ENCODE peak calls at places on chromosomes 6 and 20, in ten cellular contexts. T is PC-3, H is cardiac septum, W is DMS153, S is SHP77 treated with DMSO at 0.1 percent for 48 hours, U is NCI-H774, M is GM03348, F is mucosa of gallbladder, Q is hippocampal formation, V is pons. N is an unnamed sample.
A peak's percentile ranks its signal among the peaks of the same experiment; 100 is the strongest.

GRCh38 chr6:135451617-135452190 is 45.8 kb downstream of the AHI1 start:
- DNase-seq in T (peak; percentile 68), H (no peak), W (no peak), S (peak; percentile 1), U (peak; percentile 48), M (peak; percentile 34), F (no peak), Q (no peak), V (peak; percentile 50), N (peak; percentile 12)

GRCh38 chr6:56714982-56715456 is 72.3 kb upstream of the DST start:
- DNase-seq in T (peak; percentile 94), H (no peak), W (peak; percentile 22), S (no peak), U (no peak), M (peak; percentile 40), F (no peak), Q (no peak), V (no peak), N (no peak)

GRCh38 chr6:97443408-97444080 is 160.5 kb upstream of the MMS22L start:
- DNase-seq in T (no peak), H (no peak), W (no peak), S (no peak), U (no peak), M (no peak), F (no peak), Q (no peak), V (no peak), N (peak; percentile 32)

GRCh38 chr6:795046-795445 is 102.1 kb upstream of the EXOC2 start:
- DNase-seq in T (no peak), H (no peak), W (no peak), S (no peak), U (no peak), M (no peak), F (no peak), Q (no peak), V (no peak), N (no peak)

GRCh38 chr6:109318328-109318876 is 63.9 kb downstream of the CD164 start:
- DNase-seq in T (no peak), H (no peak), W (peak; percentile 90), S (no peak), U (peak; percentile 69), M (no peak), F (peak; percentile 67), Q (peak; percentile 69), V (peak; percentile 97), N (peak; percentile 86)

GRCh38 chr6:162942860-162943259 is 215.1 kb downstream of the PACRG start:
- DNase-seq in T (no peak), H (no peak), W (no peak), S (no peak), U (no peak), M (no peak), F (no peak), Q (no peak), V (no peak), N (no peak)

GRCh38 chr6:125170376-125170775 is 16.8 kb downstream of the TPD52L1 start:
- DNase-seq in T (no peak), H (no peak), W (no peak), S (no peak), U (no peak), M (peak; percentile 67), F (no peak), Q (no peak), V (no peak), N (peak; percentile 29)

GRCh38 chr6:89680551-89680950 is 42.0 kb upstream of the LYRM2 start:
- DNase-seq in T (no peak), H (no peak), W (no peak), S (no peak), U (no peak), M (no peak), F (no peak), Q (no peak), V (no peak), N (no peak)

GRCh38 chr20:24389686-24390085 is 79.7 kb upstream of the SYNDIG1 start:
- DNase-seq in T (no peak), H (no peak), W (no peak), S (no peak), U (no peak), M (no peak), F (peak; percentile 44), Q (peak; percentile 46), V (peak; percentile 77), N (peak; percentile 35)

GRCh38 chr20:62860391-62860923 is 1.2 kb downstream of the TCFL5 start:
- DNase-seq in T (peak; percentile 57), H (no peak), W (no peak), S (peak; percentile 11), U (no peak), M (peak; percentile 38), F (no peak), Q (peak; percentile 34), V (peak; percentile 80), N (peak; percentile 50)

GRCh38 chr6:140985679-140986275 is 1146.9 kb upstream of the GJE1 start:
- DNase-seq in T (no peak), H (no peak), W (no peak), S (no peak), U (no peak), M (no peak), F (no peak), Q (no peak), V (no peak), N (no peak)

GRCh38 chr6:583116-583515 is 73.8 kb downstream of the HUS1B start:
- DNase-seq in T (no peak), H (no peak), W (no peak), S (no peak), U (no peak), M (no peak), F (no peak), Q (no peak), V (no peak), N (no peak)

GRCh38 chr20:4305091-4305490 is 289.7 kb upstream of the RNF24 start:
- DNase-seq in T (no peak), H (no peak), W (no peak), S (no peak), U (no peak), M (no peak), F (no peak), Q (no peak), V (no peak), N (no peak)

GRCh38 chr6:1670711-1671462 is 61.2 kb downstream of the FOXC1 start:
- DNase-seq in T (no peak), H (no peak), W (no peak), S (no peak), U (no peak), M (no peak), F (no peak), Q (no peak), V (no peak), N (no peak)

GRCh38 chr6:142324111-142324510 is 22.3 kb downstream of the ADGRG6 start:
- DNase-seq in T (no peak), H (no peak), W (no peak), S (no peak), U (no peak), M (no peak), F (no peak), Q (no peak), V (no peak), N (no peak)

GRCh38 chr20:35629432-35630145 is 14.0 kb downstream of the SPAG4 start:
- DNase-seq in T (no peak), H (peak; percentile 49), W (no peak), S (no peak), U (no peak), M (no peak), F (no peak), Q (no peak), V (no peak), N (no peak)

GRCh38 chr20:38211200-38212097 is 46.4 kb upstream of the TGM2 start:
- DNase-seq in T (no peak), H (peak; percentile 72), W (no peak), S (no peak), U (no peak), M (no peak), F (peak; percentile 21), Q (no peak), V (peak; percentile 31), N (peak; percentile 4)

GRCh38 chr6:28489366-28490190 is 26.0 kb downstream of the GPX6 start:
- DNase-seq in T (no peak), H (no peak), W (no peak), S (no peak), U (peak; percentile 9), M (peak; percentile 82), F (peak; percentile 16), Q (no peak), V (no peak), N (peak; percentile 40)

GRCh38 chr20:63100926-63101699 is 94.3 kb upstream of the BHLHE23 start:
- DNase-seq in T (no peak), H (peak; percentile 58), W (no peak), S (no peak), U (no peak), M (no peak), F (no peak), Q (no peak), V (no peak), N (no peak)